ENCODE peak calls at places on chromosomes 7 and 10, in four cellular contexts. One of them, this sample, is unnamed.
A peak's percentile ranks its signal among the peaks of the same experiment; 100 is the strongest.

GRCh38 chr10:73439055-73439454 is 5.7 kb upstream of the MSS51 start:
- DNase-seq in H9: no peak
- DNase-seq in neuronal stem cell: no peak
- DNase-seq in mesendoderm: no peak
- DNase-seq in this sample: no peak

GRCh38 chr10:28986117-28986792 is 302.6 kb upstream of the LYZL1 start:
- DNase-seq in neuronal stem cell: no peak
- DNase-seq in mesendoderm: no peak
- DNase-seq in H9: no peak
- DNase-seq in this sample: no peak

GRCh38 chr10:116888380-116889055 is 39.2 kb downstream of the ENO4 start:
- DNase-seq in mesendoderm: peak; percentile 89
- DNase-seq in neuronal stem cell: no peak
- DNase-seq in H9: peak; percentile 67
- DNase-seq in this sample: peak; percentile 43

GRCh38 chr7:71775648-71776047 is 636.5 kb downstream of the CALN1 start:
- DNase-seq in mesendoderm: no peak
- DNase-seq in H9: no peak
- DNase-seq in neuronal stem cell: no peak
- DNase-seq in this sample: no peak

GRCh38 chr10:105956550-105956949 is 1208.0 kb downstream of the SORCS1 start:
- DNase-seq in neuronal stem cell: no peak
- DNase-seq in H9: no peak
- DNase-seq in mesendoderm: no peak
- DNase-seq in this sample: no peak

GRCh38 chr7:28207486-28208158 is 27.0 kb upstream of the JAZF1 start:
- DNase-seq in mesendoderm: no peak
- DNase-seq in H9: no peak
- DNase-seq in neuronal stem cell: no peak
- DNase-seq in this sample: no peak

GRCh38 chr7:92698237-92698841 is 108.1 kb upstream of the FAM133B start:
- DNase-seq in mesendoderm: no peak
- DNase-seq in H9: no peak
- DNase-seq in neuronal stem cell: peak; percentile 12
- DNase-seq in this sample: no peak

GRCh38 chr10:3781458-3782098 is 3.4 kb downstream of the KLF6 start:
- DNase-seq in mesendoderm: peak; percentile 49
- DNase-seq in neuronal stem cell: no peak
- DNase-seq in H9: peak; percentile 45
- DNase-seq in this sample: peak; percentile 61

GRCh38 chr7:129495987-129496386 is 6.3 kb upstream of the SMKR1 start:
- DNase-seq in H9: no peak
- DNase-seq in mesendoderm: peak; percentile 64
- DNase-seq in neuronal stem cell: no peak
- DNase-seq in this sample: no peak

GRCh38 chr7:129496653-129497052 is 5.7 kb upstream of the SMKR1 start:
- DNase-seq in mesendoderm: no peak
- DNase-seq in H9: no peak
- DNase-seq in neuronal stem cell: no peak
- DNase-seq in this sample: no peak

GRCh38 chr7:129492406-129492805 is 9.9 kb upstream of the SMKR1 start:
- DNase-seq in mesendoderm: no peak
- DNase-seq in H9: no peak
- DNase-seq in neuronal stem cell: no peak
- DNase-seq in this sample: no peak

GRCh38 chr7:129493555-129493954 is 8.8 kb upstream of the SMKR1 start:
- DNase-seq in neuronal stem cell: no peak
- DNase-seq in H9: no peak
- DNase-seq in mesendoderm: peak; percentile 72
- DNase-seq in this sample: peak; percentile 31

DNA sequence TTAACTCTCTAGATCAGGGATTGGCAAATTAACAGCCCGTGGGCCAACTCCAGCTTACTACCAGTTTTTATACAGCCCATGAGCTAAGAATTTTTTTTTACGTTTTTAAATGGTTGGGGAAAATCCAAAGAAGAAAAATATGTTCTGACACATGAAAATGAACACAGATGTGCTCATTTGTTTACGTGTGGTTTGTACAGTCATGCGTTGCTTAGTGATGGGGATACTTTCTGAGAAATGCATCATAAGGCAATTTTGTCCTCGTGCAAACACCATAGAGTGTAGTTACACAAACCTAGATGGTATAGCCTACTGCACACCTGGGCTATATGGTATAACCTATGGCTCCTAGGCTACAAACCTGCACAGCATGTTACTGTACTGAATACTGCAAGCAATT is 8.3 kb upstream of the SMKR1 start:
- DNase-seq in mesendoderm: no peak
- DNase-seq in neuronal stem cell: no peak
- DNase-seq in H9: no peak
- DNase-seq in this sample: peak; percentile 79
- H3K27ac ChIP-seq in mesendoderm: no peak overlapping the region
- H3K27ac ChIP-seq in neuronal stem cell: no peak overlapping the region
- H3K27ac ChIP-seq in H9: no peak overlapping the region
- H3K27ac ChIP-seq in this sample: no peak overlapping the region

GRCh38 chr7:106112118-106112971 is at the start of gene SYPL1:
- DNase-seq in mesendoderm: peak; percentile 95
- DNase-seq in H9: peak; percentile 96
- DNase-seq in neuronal stem cell: peak; percentile 82
- DNase-seq in this sample: peak; percentile 92
- H3K18ac ChIP-seq in mesendoderm: peak within 1 kb of the TSS; percentile 77
- H3K18ac ChIP-seq in H9: peak within 1 kb of the TSS; percentile 77
- H3K18ac ChIP-seq in neuronal stem cell: peak within 1 kb of the TSS; percentile 99
- H3K18ac ChIP-seq in this sample: peak within 1 kb of the TSS; percentile 88

GRCh38 chr10:130689743-130690626 is 553.8 kb downstream of the GLRX3 start:
- DNase-seq in neuronal stem cell: no peak
- DNase-seq in H9: no peak
- DNase-seq in mesendoderm: no peak
- DNase-seq in this sample: no peak
- H3K9ac ChIP-seq in neuronal stem cell: no peak overlapping the region
- H3K9ac ChIP-seq in H9: no peak overlapping the region
- H3K9ac ChIP-seq in mesendoderm: no peak overlapping the region
- H3K9ac ChIP-seq in this sample: no peak overlapping the region

GRCh38 chr7:30596043-30596641 is 1.5 kb downstream of the GARS1 start:
- DNase-seq in neuronal stem cell: no peak
- DNase-seq in H9: no peak
- DNase-seq in mesendoderm: peak; percentile 53
- DNase-seq in this sample: no peak
- H3K27ac ChIP-seq in neuronal stem cell: no peak overlapping the region
- H3K27ac ChIP-seq in H9: peak overlapping the region; percentile 9
- H3K27ac ChIP-seq in mesendoderm: no peak overlapping the region
- H3K27ac ChIP-seq in this sample: no peak overlapping the region

GRCh38 chr7:128455556-128456254 is at the start of gene HILPDA:
- DNase-seq in mesendoderm: peak; percentile 87
- DNase-seq in neuronal stem cell: peak; percentile 85
- DNase-seq in H9: peak; percentile 86
- DNase-seq in this sample: peak; percentile 99

GRCh38 chr7:128458956-128459355 is 3.3 kb downstream of the HILPDA start:
- DNase-seq in H9: no peak
- DNase-seq in neuronal stem cell: no peak
- DNase-seq in mesendoderm: no peak
- DNase-seq in this sample: no peak

GRCh38 chr7:128454808-128455555 is 696 bp upstream of the HILPDA start:
- DNase-seq in mesendoderm: peak; percentile 52
- DNase-seq in neuronal stem cell: peak; percentile 40
- DNase-seq in H9: no peak
- DNase-seq in this sample: peak; percentile 93

GRCh38 chr7:128462427-128462826 is 6.7 kb downstream of the HILPDA start:
- DNase-seq in H9: no peak
- DNase-seq in mesendoderm: no peak
- DNase-seq in neuronal stem cell: no peak
- DNase-seq in this sample: no peak

GRCh38 chr7:128459394-128459878 is 3.8 kb downstream of the HILPDA start:
- DNase-seq in H9: peak; percentile 76
- DNase-seq in mesendoderm: peak; percentile 87
- DNase-seq in neuronal stem cell: peak; percentile 59
- DNase-seq in this sample: peak; percentile 67
- H3K18ac ChIP-seq in H9: no peak overlapping the region
- H3K18ac ChIP-seq in mesendoderm: no peak overlapping the region
- H3K18ac ChIP-seq in neuronal stem cell: no peak overlapping the region
- H3K18ac ChIP-seq in this sample: no peak overlapping the region

DNA sequence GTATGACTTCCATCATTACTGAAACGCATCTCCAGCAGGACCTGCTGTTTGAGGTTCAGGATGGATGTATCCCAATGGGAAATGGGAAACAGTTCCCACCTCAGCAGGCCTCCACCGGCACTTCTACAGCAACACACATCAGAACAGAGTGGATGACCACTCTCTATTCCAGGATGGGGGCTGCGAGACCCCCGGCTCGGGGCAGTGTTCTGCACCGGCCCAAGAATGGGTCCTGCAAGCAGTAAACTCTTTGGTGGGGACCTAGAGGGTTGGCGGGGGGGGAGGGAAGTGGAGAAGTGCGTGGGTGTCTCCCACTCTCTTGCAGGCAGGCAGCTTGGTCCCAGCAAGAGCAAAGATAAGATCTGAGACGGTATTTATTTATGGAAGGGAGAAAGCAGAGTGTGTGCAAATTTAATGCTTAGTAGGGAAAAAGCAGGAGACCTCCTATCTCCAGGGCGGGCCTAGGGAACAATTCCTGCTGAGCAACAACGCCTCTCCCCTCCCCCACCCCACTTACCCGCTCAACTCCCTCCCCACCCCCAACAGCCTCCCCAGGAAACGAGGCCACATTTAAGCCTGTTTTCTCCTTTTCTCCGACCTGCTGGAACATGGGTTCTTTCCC is 4.0 kb downstream of the SFMBT2 start:
- DNase-seq in mesendoderm: peak; percentile 68
- DNase-seq in H9: no peak
- DNase-seq in neuronal stem cell: no peak
- DNase-seq in this sample: no peak
- H3K9ac ChIP-seq in mesendoderm: peak overlapping the region; percentile 53
- H3K9ac ChIP-seq in H9: peak overlapping the region; percentile 18
- H3K9ac ChIP-seq in neuronal stem cell: peak overlapping the region; percentile 12
- H3K9ac ChIP-seq in this sample: peak overlapping the region; percentile 24

DNA sequence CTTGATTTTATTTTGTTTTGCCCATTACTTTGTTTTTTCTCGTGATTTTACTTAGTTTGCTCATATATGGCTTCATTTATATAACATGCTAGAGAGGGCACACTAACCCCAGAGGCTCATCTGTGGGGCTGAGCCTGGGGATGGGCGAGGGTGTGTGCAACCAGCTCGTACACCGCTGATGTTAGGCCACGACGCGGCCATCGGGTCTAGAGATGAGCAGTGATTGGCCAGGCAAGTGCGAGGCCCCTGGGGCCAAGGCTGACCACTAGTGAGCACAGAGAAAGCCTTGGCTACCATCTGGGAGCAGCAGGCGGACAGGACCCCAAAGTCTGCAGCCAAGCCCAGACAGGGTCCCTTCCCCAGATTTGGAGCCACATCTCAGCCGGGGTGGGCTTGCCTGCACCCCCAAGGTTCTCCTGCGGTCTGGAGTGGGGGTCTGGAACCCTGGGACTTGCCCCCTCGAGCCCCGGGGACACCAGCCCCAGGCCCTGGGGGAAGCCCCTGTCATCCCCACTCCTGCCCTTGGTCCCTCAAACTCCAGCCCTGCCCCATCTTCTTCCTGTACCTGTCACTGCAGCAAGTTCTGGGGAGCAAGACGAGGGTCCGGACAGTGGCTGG is 3.7 kb downstream of the FUOM start:
- DNase-seq in mesendoderm: no peak
- DNase-seq in neuronal stem cell: no peak
- DNase-seq in H9: no peak
- DNase-seq in this sample: no peak
- H3K27ac ChIP-seq in mesendoderm: no peak overlapping the region
- H3K27ac ChIP-seq in neuronal stem cell: no peak overlapping the region
- H3K27ac ChIP-seq in H9: no peak overlapping the region
- H3K27ac ChIP-seq in this sample: no peak overlapping the region

GRCh38 chr7:101115215-101115614 is 11.7 kb upstream of the SERPINE1 start:
- DNase-seq in H9: no peak
- DNase-seq in mesendoderm: no peak
- DNase-seq in neuronal stem cell: no peak
- DNase-seq in this sample: peak; percentile 0
- H3K18ac ChIP-seq in H9: no peak overlapping the region
- H3K18ac ChIP-seq in mesendoderm: no peak overlapping the region
- H3K18ac ChIP-seq in neuronal stem cell: no peak overlapping the region
- H3K18ac ChIP-seq in this sample: no peak overlapping the region

GRCh38 chr7:142797342-142797798 is 26.6 kb downstream of the PRSS2 start:
- DNase-seq in neuronal stem cell: no peak
- DNase-seq in mesendoderm: peak; percentile 32
- DNase-seq in H9: no peak
- DNase-seq in this sample: no peak
- H3K9ac ChIP-seq in neuronal stem cell: no peak overlapping the region
- H3K9ac ChIP-seq in mesendoderm: peak overlapping the region; percentile 68
- H3K9ac ChIP-seq in H9: peak overlapping the region; percentile 23
- H3K9ac ChIP-seq in this sample: no peak overlapping the region